ENCODE peak calls at places on chromosomes 12 and 14, in five cellular contexts. One of them, this sample, is unnamed.

GRCh38 chr14:100981808-100982207 is 78.3 kb upstream of the RTL1 start:
- DNase-seq in activated T-helper 1 cell treated with anti-CD3 and anti-CD28 coated beads, Interleukin-2, amount 50 U/mL, for 16 hours: no peak
- DNase-seq in heart left ventricle: no peak
- DNase-seq in posterior cingulate gyrus: no peak
- DNase-seq in PC-9: no peak
- DNase-seq in this sample: no peak

GRCh38 chr12:132761911-132762583 is 415 bp upstream of the ANKLE2 start:
- DNase-seq in posterior cingulate gyrus: peak
- DNase-seq in PC-9: peak
- DNase-seq in activated T-helper 1 cell treated with anti-CD3 and anti-CD28 coated beads, Interleukin-2, amount 50 U/mL, for 16 hours: peak
- DNase-seq in heart left ventricle: peak
- DNase-seq in this sample: peak

GRCh38 chr14:84403585-84403984 is 1126.4 kb upstream of the FLRT2 start:
- DNase-seq in PC-9: peak
- DNase-seq in heart left ventricle: no peak
- DNase-seq in posterior cingulate gyrus: no peak
- DNase-seq in activated T-helper 1 cell treated with anti-CD3 and anti-CD28 coated beads, Interleukin-2, amount 50 U/mL, for 16 hours: no peak
- DNase-seq in this sample: no peak

GRCh38 chr14:97185186-97185585 is 388.0 kb downstream of the VRK1 start:
- DNase-seq in activated T-helper 1 cell treated with anti-CD3 and anti-CD28 coated beads, Interleukin-2, amount 50 U/mL, for 16 hours: no peak
- DNase-seq in posterior cingulate gyrus: no peak
- DNase-seq in PC-9: no peak
- DNase-seq in heart left ventricle: no peak
- DNase-seq in this sample: no peak

GRCh38 chr14:70343141-70343540 is 16.3 kb downstream of the COX16 start:
- DNase-seq in PC-9: no peak
- DNase-seq in heart left ventricle: no peak
- DNase-seq in activated T-helper 1 cell treated with anti-CD3 and anti-CD28 coated beads, Interleukin-2, amount 50 U/mL, for 16 hours: no peak
- DNase-seq in posterior cingulate gyrus: no peak
- DNase-seq in this sample: no peak

GRCh38 chr14:87059060-87059827 is 933.7 kb downstream of the GALC start:
- DNase-seq in heart left ventricle: no peak
- DNase-seq in PC-9: no peak
- DNase-seq in posterior cingulate gyrus: no peak
- DNase-seq in activated T-helper 1 cell treated with anti-CD3 and anti-CD28 coated beads, Interleukin-2, amount 50 U/mL, for 16 hours: no peak
- DNase-seq in this sample: no peak

GRCh38 chr14:70982204-70982603 is 74.9 kb downstream of the PCNX1 start:
- DNase-seq in PC-9: no peak
- DNase-seq in posterior cingulate gyrus: no peak
- DNase-seq in heart left ventricle: no peak
- DNase-seq in activated T-helper 1 cell treated with anti-CD3 and anti-CD28 coated beads, Interleukin-2, amount 50 U/mL, for 16 hours: no peak
- DNase-seq in this sample: no peak

GRCh38 chr12:122853582-122854245 is 18.5 kb downstream of the HIP1R start:
- DNase-seq in heart left ventricle: no peak
- DNase-seq in activated T-helper 1 cell treated with anti-CD3 and anti-CD28 coated beads, Interleukin-2, amount 50 U/mL, for 16 hours: no peak
- DNase-seq in PC-9: no peak
- DNase-seq in posterior cingulate gyrus: no peak
- DNase-seq in this sample: peak

GRCh38 chr14:97713023-97713422 is 915.8 kb downstream of the VRK1 start:
- DNase-seq in heart left ventricle: no peak
- DNase-seq in PC-9: no peak
- DNase-seq in posterior cingulate gyrus: no peak
- DNase-seq in activated T-helper 1 cell treated with anti-CD3 and anti-CD28 coated beads, Interleukin-2, amount 50 U/mL, for 16 hours: no peak
- DNase-seq in this sample: no peak

GRCh38 chr14:54291491-54292191 is 105.2 kb upstream of the CDKN3 start:
- DNase-seq in posterior cingulate gyrus: no peak
- DNase-seq in PC-9: no peak
- DNase-seq in heart left ventricle: no peak
- DNase-seq in activated T-helper 1 cell treated with anti-CD3 and anti-CD28 coated beads, Interleukin-2, amount 50 U/mL, for 16 hours: no peak
- DNase-seq in this sample: no peak

GRCh38 chr12:124391340-124392261 is 96.7 kb downstream of the RFLNA start:
- DNase-seq in heart left ventricle: peak
- DNase-seq in activated T-helper 1 cell treated with anti-CD3 and anti-CD28 coated beads, Interleukin-2, amount 50 U/mL, for 16 hours: no peak
- DNase-seq in PC-9: peak
- DNase-seq in posterior cingulate gyrus: no peak
- DNase-seq in this sample: peak

GRCh38 chr12:2775431-2775830 is 19.3 kb upstream of the FKBP4 start:
- DNase-seq in heart left ventricle: no peak
- DNase-seq in PC-9: no peak
- DNase-seq in posterior cingulate gyrus: no peak
- DNase-seq in activated T-helper 1 cell treated with anti-CD3 and anti-CD28 coated beads, Interleukin-2, amount 50 U/mL, for 16 hours: no peak
- DNase-seq in this sample: no peak

GRCh38 chr12:38911611-38912010 is 6.2 kb upstream of the CPNE8 start:
- DNase-seq in heart left ventricle: no peak
- DNase-seq in activated T-helper 1 cell treated with anti-CD3 and anti-CD28 coated beads, Interleukin-2, amount 50 U/mL, for 16 hours: no peak
- DNase-seq in posterior cingulate gyrus: no peak
- DNase-seq in PC-9: no peak
- DNase-seq in this sample: no peak

GRCh38 chr14:98015921-98016320 is 1218.7 kb downstream of the VRK1 start:
- DNase-seq in posterior cingulate gyrus: no peak
- DNase-seq in activated T-helper 1 cell treated with anti-CD3 and anti-CD28 coated beads, Interleukin-2, amount 50 U/mL, for 16 hours: no peak
- DNase-seq in heart left ventricle: no peak
- DNase-seq in PC-9: no peak
- DNase-seq in this sample: no peak